ENCODE peak calls at places on chromosomes 16 and 17, in ten cellular contexts. R is thoracic aorta, J is NCI-H1694 treated with DMSO at 0.1 percent for 48 hours, Q is NCI-H2107, C is anterior cingulate cortex, M is GF-D8, Y is C1 segment of cervical spinal cord, H is H9, I is stomach, P is heart right ventricle. Z is an unnamed sample.

GRCh38 chr17:12789976-12790805 is 893 bp downstream of the ARHGAP44 start:
- DNase-seq in R (no peak), J (no peak), Q (no peak), C (no peak), M (no peak), Y (no peak), H (peak), I (peak), P (no peak), Z (no peak)

GRCh38 chr17:28745052-28745776 is 1.4 kb downstream of the TRAF4 start:
- DNase-seq in R (no peak), J (no peak), Q (peak), C (peak), M (no peak), Y (peak), H (peak), I (peak), P (peak), Z (no peak)

GRCh38 chr16:46729326-46729995 is 18.7 kb downstream of the MYLK3 start:
- DNase-seq in R (no peak), J (no peak), Q (no peak), C (no peak), M (no peak), Y (no peak), H (no peak), I (no peak), P (no peak), Z (no peak)

GRCh38 chr16:50093607-50094570 is 28.1 kb downstream of the HEATR3 start:
- DNase-seq in R (peak), J (no peak), Q (no peak), C (peak), M (no peak), Y (peak), H (no peak), I (peak), P (peak), Z (no peak)

GRCh38 chr16:19809121-19809635 is 75.5 kb downstream of the GPRC5B start:
- DNase-seq in R (no peak), J (no peak), Q (no peak), C (no peak), M (peak), Y (no peak), H (no peak), I (peak), P (no peak), Z (no peak)

GRCh38 chr17:43418441-43419374 is 19.9 kb downstream of the ARL4D start:
- DNase-seq in R (no peak), J (peak), Q (no peak), C (peak), M (no peak), Y (no peak), H (peak), I (no peak), P (no peak), Z (no peak)

GRCh38 chr16:67539691-67540635 is 11.3 kb downstream of the RIPOR1 start:
- DNase-seq in R (no peak), J (no peak), Q (no peak), C (no peak), M (no peak), Y (no peak), H (no peak), I (no peak), P (no peak), Z (no peak)

GRCh38 chr16:70648606-70649005 is 2.2 kb downstream of the IL34 start:
- DNase-seq in R (no peak), J (no peak), Q (no peak), C (no peak), M (no peak), Y (no peak), H (no peak), I (no peak), P (no peak), Z (no peak)

GRCh38 chr17:77206557-77206956 is 65.8 kb downstream of the SEC14L1 start:
- DNase-seq in R (no peak), J (no peak), Q (no peak), C (no peak), M (peak), Y (no peak), H (no peak), I (no peak), P (no peak), Z (no peak)

GRCh38 chr16:58009856-58010416 is 8.7 kb downstream of the USB1 start:
- DNase-seq in R (no peak), J (no peak), Q (no peak), C (no peak), M (no peak), Y (no peak), H (no peak), I (no peak), P (no peak), Z (no peak)

GRCh38 chr17:1179635-1180433 is at the start of gene ABR:
- DNase-seq in R (no peak), J (no peak), Q (no peak), C (peak), M (no peak), Y (no peak), H (peak), I (peak), P (peak), Z (no peak)

GRCh38 chr17:30318190-30318589 is 15.7 kb downstream of the TMIGD1 start:
- DNase-seq in R (no peak), J (no peak), Q (no peak), C (no peak), M (no peak), Y (no peak), H (no peak), I (no peak), P (no peak), Z (no peak)

GRCh38 chr16:52912565-52913173 is 140.0 kb downstream of the CHD9NB start:
- DNase-seq in R (no peak), J (peak), Q (peak), C (peak), M (no peak), Y (peak), H (peak), I (peak), P (peak), Z (no peak)

GRCh38 chr16:87914812-87915211 is 21.5 kb downstream of the CA5A start:
- DNase-seq in R (no peak), J (no peak), Q (no peak), C (no peak), M (no peak), Y (no peak), H (no peak), I (no peak), P (no peak), Z (no peak)

GRCh38 chr16:76634847-76635697 is 357.9 kb downstream of the CNTNAP4 start:
- DNase-seq in R (no peak), J (no peak), Q (no peak), C (no peak), M (no peak), Y (no peak), H (no peak), I (no peak), P (no peak), Z (no peak)

GRCh38 chr17:58156839-58157803 is 8.9 kb downstream of the OR4D1 start:
- DNase-seq in R (no peak), J (no peak), Q (no peak), C (no peak), M (no peak), Y (no peak), H (peak), I (no peak), P (no peak), Z (no peak)

GRCh38 chr17:57292086-57292485 is 35.8 kb downstream of the MSI2 start:
- DNase-seq in R (no peak), J (no peak), Q (no peak), C (no peak), M (no peak), Y (no peak), H (no peak), I (no peak), P (no peak), Z (no peak)

GRCh38 chr17:54967621-54968258 is 714 bp downstream of the COX11 start:
- DNase-seq in R (no peak), J (no peak), Q (no peak), C (no peak), M (no peak), Y (no peak), H (no peak), I (no peak), P (no peak), Z (no peak)

GRCh38 chr17:75622071-75622470 is 11.2 kb upstream of the SMIM5 start:
- DNase-seq in R (no peak), J (no peak), Q (no peak), C (no peak), M (no peak), Y (no peak), H (no peak), I (no peak), P (no peak), Z (no peak)

GRCh38 chr17:28018439-28019070 is 23.9 kb upstream of the NLK start:
- DNase-seq in R (no peak), J (no peak), Q (no peak), C (no peak), M (no peak), Y (no peak), H (no peak), I (no peak), P (peak), Z (no peak)

GRCh38 chr16:8568231-8568617 is 22.1 kb downstream of the TMEM114 start:
- DNase-seq in R (no peak), J (no peak), Q (no peak), C (no peak), M (no peak), Y (no peak), H (no peak), I (no peak), P (no peak), Z (no peak)

GRCh38 chr16:7013990-7014389 is 318.7 kb upstream of the RBFOX1 start:
- DNase-seq in R (no peak), J (no peak), Q (no peak), C (no peak), M (no peak), Y (no peak), H (no peak), I (no peak), P (no peak), Z (no peak)

GRCh38 chr17:18319604-18320256 is 4.6 kb downstream of the SMCR8 start:
- DNase-seq in R (no peak), J (peak), Q (no peak), C (no peak), M (no peak), Y (no peak), H (peak), I (peak), P (no peak), Z (no peak)

GRCh38 chr17:44376124-44376523 is 12.5 kb upstream of the FAM171A2 start:
- DNase-seq in R (no peak), J (no peak), Q (no peak), C (no peak), M (no peak), Y (no peak), H (peak), I (no peak), P (peak), Z (no peak)

GRCh38 chr17:75845058-75845711 is 981 bp upstream of the UNC13D start:
- DNase-seq in R (peak), J (peak), Q (no peak), C (peak), M (peak), Y (peak), H (peak), I (peak), P (peak), Z (no peak)